ENCODE peak calls at places on chromosomes 16 and 17, in five cellular contexts. One of them, this sample, is unnamed.

GRCh38 chr17:66165537-66166123 is 26.3 kb downstream of the CEP112 start:
- DNase-seq in heart right ventricle: no peak
- DNase-seq in psoas muscle: no peak
- DNase-seq in left ventricle myocardium inferior: no peak
- DNase-seq in IMR-90: peak; percentile 75
- DNase-seq in this sample: peak; percentile 84

GRCh38 chr17:74354561-74354960 is 7.1 kb downstream of the BTBD17 start:
- DNase-seq in IMR-90: no peak
- DNase-seq in heart right ventricle: no peak
- DNase-seq in psoas muscle: no peak
- DNase-seq in left ventricle myocardium inferior: no peak
- DNase-seq in this sample: no peak

GRCh38 chr17:58585554-58585953 is 71.1 kb upstream of the MTMR4 start:
- DNase-seq in IMR-90: no peak
- DNase-seq in left ventricle myocardium inferior: no peak
- DNase-seq in heart right ventricle: no peak
- DNase-seq in psoas muscle: no peak
- DNase-seq in this sample: no peak

GRCh38 chr17:49020609-49021008 is 23.4 kb downstream of the IGF2BP1 start:
- DNase-seq in heart right ventricle: no peak
- DNase-seq in IMR-90: no peak
- DNase-seq in psoas muscle: no peak
- DNase-seq in left ventricle myocardium inferior: no peak
- DNase-seq in this sample: no peak

GRCh38 chr16:66324785-66325184 is 41.7 kb upstream of the CDH5 start:
- DNase-seq in IMR-90: no peak
- DNase-seq in heart right ventricle: no peak
- DNase-seq in psoas muscle: no peak
- DNase-seq in left ventricle myocardium inferior: no peak
- DNase-seq in this sample: peak; percentile 23

GRCh38 chr17:57086069-57086930 is 1.3 kb downstream of the AKAP1 start:
- DNase-seq in heart right ventricle: peak; percentile 43
- DNase-seq in left ventricle myocardium inferior: no peak
- DNase-seq in IMR-90: peak; percentile 8
- DNase-seq in psoas muscle: peak; percentile 64
- DNase-seq in this sample: peak; percentile 38

GRCh38 chr16:86680137-86680536 is 101.8 kb downstream of the FOXL1 start:
- DNase-seq in heart right ventricle: no peak
- DNase-seq in IMR-90: peak; percentile 85
- DNase-seq in psoas muscle: no peak
- DNase-seq in left ventricle myocardium inferior: peak; percentile 44
- DNase-seq in this sample: peak; percentile 59

GRCh38 chr17:60248618-60249516 is 99.1 kb downstream of the CA4 start:
- DNase-seq in heart right ventricle: no peak
- DNase-seq in psoas muscle: no peak
- DNase-seq in IMR-90: peak; percentile 30
- DNase-seq in left ventricle myocardium inferior: no peak
- DNase-seq in this sample: peak; percentile 51

GRCh38 chr17:79325707-79326106 is 251.1 kb downstream of the ENGASE start:
- DNase-seq in left ventricle myocardium inferior: no peak
- DNase-seq in IMR-90: no peak
- DNase-seq in heart right ventricle: no peak
- DNase-seq in psoas muscle: no peak
- DNase-seq in this sample: peak; percentile 12

GRCh38 chr17:49193513-49194296 is 16.7 kb downstream of the GNGT2 start:
- DNase-seq in IMR-90: peak; percentile 51
- DNase-seq in left ventricle myocardium inferior: no peak
- DNase-seq in heart right ventricle: peak; percentile 20
- DNase-seq in psoas muscle: peak; percentile 56
- DNase-seq in this sample: peak; percentile 78

GRCh38 chr16:67296422-67296821 is 17.1 kb downstream of the PLEKHG4 start:
- DNase-seq in heart right ventricle: no peak
- DNase-seq in IMR-90: peak; percentile 92
- DNase-seq in psoas muscle: no peak
- DNase-seq in left ventricle myocardium inferior: no peak
- DNase-seq in this sample: peak; percentile 45

GRCh38 chr17:8940866-8941471 is 24.5 kb downstream of the PIK3R5 start:
- DNase-seq in psoas muscle: no peak
- DNase-seq in heart right ventricle: no peak
- DNase-seq in left ventricle myocardium inferior: no peak
- DNase-seq in IMR-90: no peak
- DNase-seq in this sample: no peak

GRCh38 chr16:84446596-84447392 is 57.7 kb downstream of the MEAK7 start:
- DNase-seq in psoas muscle: no peak
- DNase-seq in IMR-90: no peak
- DNase-seq in heart right ventricle: no peak
- DNase-seq in left ventricle myocardium inferior: no peak
- DNase-seq in this sample: no peak

GRCh38 chr16:90046122-90046970 is 27.1 kb upstream of the DBNDD1 start:
- DNase-seq in heart right ventricle: no peak
- DNase-seq in IMR-90: no peak
- DNase-seq in left ventricle myocardium inferior: no peak
- DNase-seq in psoas muscle: peak; percentile 40
- DNase-seq in this sample: no peak

GRCh38 chr17:72501404-72502110 is 380.7 kb downstream of the SOX9 start:
- DNase-seq in heart right ventricle: no peak
- DNase-seq in left ventricle myocardium inferior: no peak
- DNase-seq in psoas muscle: no peak
- DNase-seq in IMR-90: no peak
- DNase-seq in this sample: peak; percentile 17

GRCh38 chr16:66524601-66525164 is 25.2 kb downstream of the TK2 start:
- DNase-seq in psoas muscle: no peak
- DNase-seq in IMR-90: no peak
- DNase-seq in left ventricle myocardium inferior: peak; percentile 31
- DNase-seq in heart right ventricle: no peak
- DNase-seq in this sample: no peak

GRCh38 chr16:64455275-64455674 is 666.6 kb downstream of the CDH11 start:
- DNase-seq in psoas muscle: no peak
- DNase-seq in left ventricle myocardium inferior: no peak
- DNase-seq in IMR-90: peak; percentile 53
- DNase-seq in heart right ventricle: no peak
- DNase-seq in this sample: peak; percentile 72
- TF ChIP-seq CTCF in psoas muscle: peak; percentile 8
- TF ChIP-seq CTCF in left ventricle myocardium inferior: peak; percentile 46
- TF ChIP-seq CTCF in IMR-90: peak; percentile 46
- TF ChIP-seq CTCF in heart right ventricle: peak; percentile 48
- TF ChIP-seq CTCF in this sample: peak; percentile 41

DNA sequence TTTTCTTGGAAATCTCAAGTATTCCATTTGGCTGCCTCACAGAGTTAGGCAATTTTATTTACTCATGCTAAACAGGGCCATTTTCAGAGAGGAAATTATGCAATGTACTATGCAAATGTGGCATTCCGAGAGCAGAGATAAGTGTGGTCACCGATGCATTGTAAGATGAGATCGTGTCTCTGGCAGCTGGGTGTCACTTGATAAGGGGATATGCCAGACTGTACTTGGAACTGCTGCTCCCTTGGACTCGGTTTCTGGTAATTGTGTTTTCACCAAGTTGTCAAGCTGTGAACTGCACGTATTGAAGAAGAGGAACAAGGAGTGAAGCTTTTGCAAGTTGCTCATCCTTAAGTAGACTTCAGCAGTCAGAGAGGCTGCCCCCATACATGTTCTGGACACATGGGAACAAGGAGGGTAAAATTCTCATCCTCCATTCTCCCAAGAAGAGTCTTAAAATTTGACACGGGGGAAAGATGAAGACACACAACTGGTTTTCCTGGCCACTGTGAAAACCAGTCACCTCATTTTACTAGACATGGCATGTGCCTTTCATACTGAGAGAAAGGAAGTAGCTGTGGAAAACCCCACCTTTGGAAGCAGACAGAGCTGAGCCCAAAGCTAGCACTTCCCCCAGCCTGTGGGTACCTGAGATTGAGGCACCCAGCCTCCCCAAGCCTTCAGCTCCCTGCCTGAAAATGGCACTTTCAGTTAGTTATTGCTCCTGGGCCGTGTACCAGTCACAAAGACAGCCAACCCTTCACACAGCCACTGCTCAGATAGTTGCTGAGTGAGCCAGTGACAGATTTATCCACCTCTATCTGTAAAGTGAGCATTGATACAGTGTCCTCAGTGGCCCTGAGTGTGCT is 150.7 kb downstream of the SOCS1 start:
- DNase-seq in IMR-90: peak; percentile 98
- DNase-seq in psoas muscle: peak; percentile 61
- DNase-seq in left ventricle myocardium inferior: no peak
- DNase-seq in heart right ventricle: no peak
- DNase-seq in this sample: peak; percentile 96
- H3K4me3 ChIP-seq in IMR-90: no peak overlapping the region
- H3K4me3 ChIP-seq in psoas muscle: no peak overlapping the region
- H3K4me3 ChIP-seq in left ventricle myocardium inferior: no peak overlapping the region
- H3K4me3 ChIP-seq in heart right ventricle: no peak overlapping the region
- H3K4me3 ChIP-seq in this sample: peak overlapping the region; percentile 13

GRCh38 chr17:63445571-63446217 is 412 bp downstream of the CYB561 start:
- DNase-seq in psoas muscle: no peak
- DNase-seq in heart right ventricle: no peak
- DNase-seq in left ventricle myocardium inferior: no peak
- DNase-seq in IMR-90: no peak
- DNase-seq in this sample: peak; percentile 43

GRCh38 chr17:63447688-63448005 is 1.5 kb upstream of the CYB561 start:
- DNase-seq in heart right ventricle: no peak
- DNase-seq in IMR-90: no peak
- DNase-seq in psoas muscle: no peak
- DNase-seq in left ventricle myocardium inferior: no peak
- DNase-seq in this sample: no peak

GRCh38 chr17:63445065-63445464 is 1.0 kb downstream of the CYB561 start:
- DNase-seq in IMR-90: no peak
- DNase-seq in psoas muscle: no peak
- DNase-seq in heart right ventricle: no peak
- DNase-seq in left ventricle myocardium inferior: no peak
- DNase-seq in this sample: no peak

GRCh38 chr17:63446981-63447687 is 1.0 kb upstream of the CYB561 start:
- DNase-seq in left ventricle myocardium inferior: no peak
- DNase-seq in IMR-90: no peak
- DNase-seq in heart right ventricle: no peak
- DNase-seq in psoas muscle: no peak
- DNase-seq in this sample: no peak

GRCh38 chr17:63446218-63446980 is at the start of gene CYB561:
- DNase-seq in IMR-90: peak; percentile 29
- DNase-seq in psoas muscle: peak; percentile 88
- DNase-seq in left ventricle myocardium inferior: peak; percentile 75
- DNase-seq in heart right ventricle: peak; percentile 82
- DNase-seq in this sample: peak; percentile 59
- TF ChIP-seq CTCF in IMR-90: no peak
- TF ChIP-seq CTCF in psoas muscle: no peak
- TF ChIP-seq CTCF in left ventricle myocardium inferior: peak; percentile 25
- TF ChIP-seq CTCF in heart right ventricle: peak; percentile 50
- TF ChIP-seq CTCF in this sample: peak; percentile 14

DNA sequence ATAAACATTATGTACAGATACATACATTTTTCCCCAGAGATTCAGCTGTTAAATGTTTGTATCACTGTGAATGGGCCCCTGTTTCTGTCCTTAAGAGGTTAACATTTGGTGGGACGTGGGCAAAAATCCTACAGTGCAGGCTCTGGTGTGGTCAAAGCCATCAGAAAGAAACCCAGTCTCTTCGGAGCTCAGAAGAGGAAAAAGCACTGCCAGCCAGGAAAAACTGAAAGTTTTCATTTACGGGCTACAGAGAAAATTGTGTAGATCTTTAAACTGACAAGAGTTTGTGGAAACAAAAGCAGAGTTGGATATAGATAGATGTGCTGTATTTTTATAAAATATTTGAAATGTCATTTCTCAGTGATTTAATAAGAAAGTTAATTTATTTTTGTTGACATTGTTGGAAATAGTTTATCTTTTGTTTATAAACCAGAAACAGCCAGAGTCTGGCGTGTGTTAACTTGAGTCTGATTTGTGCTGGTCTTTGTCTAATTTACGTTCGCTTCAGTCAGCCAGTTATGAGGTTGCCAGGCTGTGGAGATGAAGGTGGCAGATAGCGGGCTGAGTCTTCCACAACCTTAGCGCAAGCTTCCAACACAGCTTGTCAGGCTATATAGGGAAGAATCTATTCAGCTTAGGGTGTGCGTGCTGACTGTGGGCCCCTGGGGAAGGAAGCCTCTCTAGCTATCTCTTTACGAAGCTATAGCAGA is 9.5 kb upstream of the TEKT3 start:
- DNase-seq in psoas muscle: no peak
- DNase-seq in IMR-90: no peak
- DNase-seq in left ventricle myocardium inferior: no peak
- DNase-seq in heart right ventricle: no peak
- DNase-seq in this sample: no peak
- H3K4me3 ChIP-seq in psoas muscle: no peak overlapping the region
- H3K4me3 ChIP-seq in IMR-90: no peak overlapping the region
- H3K4me3 ChIP-seq in left ventricle myocardium inferior: no peak overlapping the region
- H3K4me3 ChIP-seq in heart right ventricle: no peak overlapping the region
- H3K4me3 ChIP-seq in this sample: no peak overlapping the region

GRCh38 chr16:7615565-7615964 is 282.9 kb downstream of the RBFOX1 start:
- DNase-seq in heart right ventricle: no peak
- DNase-seq in psoas muscle: no peak
- DNase-seq in IMR-90: no peak
- DNase-seq in left ventricle myocardium inferior: no peak
- DNase-seq in this sample: no peak
- TF ChIP-seq CTCF in heart right ventricle: peak; percentile 10
- TF ChIP-seq CTCF in psoas muscle: no peak
- TF ChIP-seq CTCF in IMR-90: no peak
- TF ChIP-seq CTCF in left ventricle myocardium inferior: peak; percentile 16
- TF ChIP-seq CTCF in this sample: no peak

GRCh38 chr16:30457256-30457655 is 11.6 kb upstream of the SEPHS2 start:
- DNase-seq in psoas muscle: no peak
- DNase-seq in heart right ventricle: peak; percentile 31
- DNase-seq in left ventricle myocardium inferior: no peak
- DNase-seq in IMR-90: no peak
- DNase-seq in this sample: no peak

GRCh38 chr16:30457743-30458560 is 12.3 kb upstream of the SEPHS2 start:
- DNase-seq in psoas muscle: no peak
- DNase-seq in IMR-90: no peak
- DNase-seq in heart right ventricle: no peak
- DNase-seq in left ventricle myocardium inferior: no peak
- DNase-seq in this sample: no peak

GRCh38 chr16:30459456-30459855 is 13.1 kb upstream of the ITGAL start:
- DNase-seq in left ventricle myocardium inferior: no peak
- DNase-seq in heart right ventricle: no peak
- DNase-seq in IMR-90: no peak
- DNase-seq in psoas muscle: no peak
- DNase-seq in this sample: no peak

GRCh38 chr16:30456302-30456701 is 10.6 kb upstream of the SEPHS2 start:
- DNase-seq in IMR-90: no peak
- DNase-seq in left ventricle myocardium inferior: no peak
- DNase-seq in heart right ventricle: no peak
- DNase-seq in psoas muscle: no peak
- DNase-seq in this sample: no peak

GRCh38 chr16:30458561-30459394 is 13.1 kb upstream of the SEPHS2 start:
- DNase-seq in heart right ventricle: peak; percentile 34
- DNase-seq in left ventricle myocardium inferior: peak; percentile 38
- DNase-seq in IMR-90: no peak
- DNase-seq in psoas muscle: peak; percentile 54
- DNase-seq in this sample: no peak
- H3K4me3 ChIP-seq in heart right ventricle: no peak overlapping the region
- H3K4me3 ChIP-seq in left ventricle myocardium inferior: no peak overlapping the region
- H3K4me3 ChIP-seq in IMR-90: no peak overlapping the region
- H3K4me3 ChIP-seq in psoas muscle: no peak overlapping the region
- H3K4me3 ChIP-seq in this sample: no peak overlapping the region